ENCODE peak calls at places on chromosomes 3 and 15, in eight cellular contexts. G is heart right ventricle, F is SJSA1, X is SK-N-SH, B is HCT116, D is trophoblast cell, Z is right lobe of liver, O is BE2C. J is an unnamed sample. For H3K36me3, the result is how much of the 10 kb centered on the place peaks cover.

GRCh38 chr15:81863157-81863556 is 182.7 kb downstream of the MEX3B start:
- DNase-seq in Z (no peak), D (no peak), G (no peak), F (no peak), O (no peak), B (no peak), X (no peak), J (peak)

GRCh38 chr3:41874022-41874421 is 87.9 kb downstream of the ULK4 start:
- DNase-seq in D (no peak), G (no peak), X (no peak), B (no peak), F (no peak), Z (no peak), O (no peak), J (no peak)

GRCh38 chr3:186644683-186645082 is 4.5 kb downstream of the FETUB start:
- DNase-seq in X (no peak), Z (peak), O (no peak), D (peak), B (no peak), G (no peak), F (no peak), J (no peak)

GRCh38 chr15:67013696-67014095 is 51.7 kb upstream of the SMAD3 start:
- DNase-seq in B (no peak), D (no peak), Z (no peak), O (no peak), X (no peak), F (peak), G (peak), J (peak)

GRCh38 chr3:14375192-14375591 is 27.2 kb upstream of the SLC6A6 start:
- DNase-seq in X (no peak), D (no peak), G (no peak), B (no peak), F (no peak), O (no peak), Z (no peak), J (no peak)

GRCh38 chr15:67067161-67067853 is 1.9 kb downstream of the SMAD3 start:
- DNase-seq in Z (no peak), O (no peak), G (peak), B (no peak), X (no peak), D (no peak), F (peak), J (peak)

GRCh38 chr15:69854521-69855171 is 243.1 kb downstream of the TLE3 start:
- DNase-seq in F (peak), D (peak), O (no peak), B (no peak), X (peak), Z (no peak), G (no peak), J (peak)

GRCh38 chr15:70351391-70351790 is 253.7 kb upstream of the TLE3 start:
- DNase-seq in O (no peak), D (no peak), X (no peak), B (no peak), G (no peak), Z (no peak), F (no peak), J (no peak)

GRCh38 chr15:72375501-72375845 is 341 bp downstream of the HEXA start:
- DNase-seq in Z (peak), G (no peak), F (no peak), B (no peak), D (peak), X (no peak), O (no peak), J (no peak)

GRCh38 chr3:174949523-174949922 is 90.4 kb downstream of the NAALADL2 start:
- DNase-seq in F (peak), B (no peak), D (no peak), X (no peak), Z (no peak), G (no peak), O (no peak), J (peak)

GRCh38 chr15:69742361-69742760 is 289.7 kb downstream of the RPLP1 start:
- DNase-seq in D (no peak), G (no peak), X (no peak), F (no peak), B (no peak), Z (no peak), O (no peak), J (no peak)

GRCh38 chr3:56783644-56784451 is 17.9 kb downstream of the ARHGEF3 start:
- DNase-seq in F (peak), D (no peak), X (no peak), Z (peak), G (no peak), O (no peak), B (no peak), J (peak)

GRCh38 chr3:12508316-12508715 is 24.0 kb downstream of the TSEN2 start:
- DNase-seq in G (no peak), Z (no peak), B (no peak), O (no peak), X (no peak), F (peak), D (peak), J (peak)

GRCh38 chr3:170493712-170494182 is 75.1 kb downstream of the CLDN11 start:
- DNase-seq in Z (peak), B (no peak), G (no peak), D (no peak), O (no peak), X (no peak), F (no peak), J (peak)

GRCh38 chr15:45121706-45122417 is 7.7 kb downstream of the DUOXA2 start:
- DNase-seq in B (peak), Z (no peak), G (no peak), F (peak), O (no peak), X (no peak), D (peak), J (peak)

GRCh38 chr15:29092376-29093064 is 177.1 kb downstream of the NSMCE3 start:
- DNase-seq in B (no peak), X (no peak), F (no peak), D (no peak), G (no peak), Z (no peak), O (no peak), J (no peak)

GRCh38 chr15:29093065-29093435 is 176.6 kb downstream of the NSMCE3 start:
- DNase-seq in F (no peak), B (no peak), G (no peak), X (no peak), O (no peak), Z (no peak), D (no peak), J (no peak)

GRCh38 chr15:29090617-29091466 is 178.8 kb downstream of the NSMCE3 start:
- DNase-seq in G (no peak), Z (no peak), X (peak), D (no peak), B (peak), O (peak), F (peak), J (peak)

GRCh38 chr15:29089731-29090616 is 179.6 kb downstream of the NSMCE3 start:
- DNase-seq in D (no peak), Z (no peak), O (no peak), G (no peak), B (no peak), F (peak), X (no peak), J (peak)

GRCh38 chr15:29091666-29092065 is 178.0 kb downstream of the NSMCE3 start:
- DNase-seq in Z (no peak), F (no peak), B (no peak), X (no peak), O (no peak), G (no peak), D (no peak), J (no peak)
- H3K36me3 ChIP-seq in Z (under half), F (under half), B (under half), X (under half), O (under half), G (under half), D (under half), J (under half)

DNA sequence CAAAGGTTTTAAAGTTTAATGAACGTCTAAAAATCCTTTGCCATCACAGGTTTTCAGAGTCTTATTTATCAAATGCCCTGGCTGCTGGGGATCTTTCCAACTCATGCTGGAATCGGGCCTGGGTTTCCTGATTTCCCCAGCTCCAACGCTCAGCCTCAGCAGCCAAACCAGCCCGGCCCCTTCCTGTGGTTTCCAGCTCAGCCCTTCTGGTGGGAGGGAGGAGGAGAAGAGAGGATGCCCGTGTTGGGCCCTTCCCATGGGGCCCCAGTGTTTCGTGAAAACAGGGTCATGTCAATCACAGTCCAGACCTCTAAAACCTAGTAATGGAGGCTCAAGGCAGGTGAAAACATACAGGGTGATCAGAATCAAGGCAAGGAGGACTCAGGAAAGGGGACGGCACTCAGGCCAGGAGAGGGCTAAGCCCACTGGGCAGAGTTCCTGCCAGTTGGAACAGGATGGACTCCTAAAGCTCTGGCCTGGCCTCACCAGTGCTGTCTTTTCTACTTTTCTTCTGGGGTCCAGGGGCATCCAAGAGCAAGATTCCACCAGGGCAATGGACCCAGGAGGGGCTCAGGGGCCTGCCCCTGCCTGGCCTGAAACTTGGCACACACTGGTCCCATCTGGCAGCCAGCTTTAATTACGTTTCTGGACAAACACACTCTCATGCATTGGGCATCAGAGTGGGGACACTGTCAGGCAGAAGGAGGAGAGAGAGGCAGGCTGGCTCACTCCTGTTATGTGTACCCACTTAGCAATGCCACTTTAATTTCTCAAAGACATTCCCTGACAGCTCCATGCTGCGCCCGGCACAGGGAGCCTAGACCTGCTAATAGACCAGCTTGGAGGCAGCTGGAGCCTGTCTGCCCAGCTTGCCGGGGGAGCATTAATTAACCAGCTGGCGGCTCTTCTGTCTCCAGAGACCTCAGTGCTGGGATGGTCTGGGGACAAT is 194.6 kb downstream of the FAM43A start:
- DNase-seq in B (no peak), Z (no peak), X (peak), G (peak), F (no peak), D (no peak), O (peak), J (peak)
- H3K4me3 ChIP-seq in B (no peak), Z (no peak), X (no peak), G (no peak), F (no peak), D (no peak), O (no peak), J (no peak)

GRCh38 chr3:53173107-53173506 is 12.1 kb downstream of the PRKCD start:
- DNase-seq in Z (no peak), F (no peak), O (no peak), B (no peak), G (no peak), X (no peak), D (no peak), J (no peak)
- H3K36me3 ChIP-seq in Z (under half), F (under half), O (under half), B (under half), G (under half), X (under half), D (under half), J (under half)

GRCh38 chr3:197734667-197735318 is 1.9 kb downstream of the RUBCN start:
- DNase-seq in D (no peak), Z (no peak), B (no peak), G (no peak), F (no peak), O (no peak), X (no peak), J (no peak)
- H3K4me3 ChIP-seq in D (no peak), Z (no peak), B (no peak), G (no peak), F (no peak), O (no peak), X (no peak), J (no peak)